ENCODE peak calls at places on chromosomes 11 and 22, in four cellular contexts. One of them, this sample, is unnamed.

GRCh38 chr11:128399186-128399585 is 188.2 kb downstream of the ETS1 start:
- DNase-seq in A549: no peak
- DNase-seq in K562: no peak
- DNase-seq in GM12878: peak; percentile 26
- DNase-seq in this sample: no peak

GRCh38 chr11:69899957-69900821 is 81.0 kb upstream of the FGF3 start:
- DNase-seq in A549: no peak
- DNase-seq in K562: peak; percentile 36
- DNase-seq in GM12878: no peak
- DNase-seq in this sample: no peak

GRCh38 chr11:47148903-47149535 is 27.7 kb downstream of the ARFGAP2 start:
- DNase-seq in A549: no peak
- DNase-seq in K562: no peak
- DNase-seq in GM12878: no peak
- DNase-seq in this sample: no peak

GRCh38 chr11:63920126-63920869 is 3.3 kb upstream of the RCOR2 start:
- DNase-seq in A549: no peak
- DNase-seq in K562: no peak
- DNase-seq in GM12878: no peak
- DNase-seq in this sample: peak; percentile 60

GRCh38 chr11:92314499-92314898 is 89.9 kb downstream of the FAT3 start:
- DNase-seq in A549: no peak
- DNase-seq in K562: no peak
- DNase-seq in GM12878: no peak
- DNase-seq in this sample: no peak

GRCh38 chr22:19921544-19922081 is 20.0 kb upstream of the COMT start:
- DNase-seq in A549: no peak
- DNase-seq in K562: no peak
- DNase-seq in GM12878: no peak
- DNase-seq in this sample: no peak

GRCh38 chr22:48426466-48427380 is 1401.0 kb downstream of the BRD1 start:
- DNase-seq in A549: no peak
- DNase-seq in K562: no peak
- DNase-seq in GM12878: no peak
- DNase-seq in this sample: no peak

GRCh38 chr11:74330065-74330858 is 18.8 kb upstream of the P4HA3 start:
- DNase-seq in A549: no peak
- DNase-seq in K562: no peak
- DNase-seq in GM12878: no peak
- DNase-seq in this sample: no peak

GRCh38 chr11:78753297-78753696 is 178.6 kb upstream of the NARS2 start:
- DNase-seq in A549: no peak
- DNase-seq in K562: no peak
- DNase-seq in GM12878: no peak
- DNase-seq in this sample: no peak

DNA sequence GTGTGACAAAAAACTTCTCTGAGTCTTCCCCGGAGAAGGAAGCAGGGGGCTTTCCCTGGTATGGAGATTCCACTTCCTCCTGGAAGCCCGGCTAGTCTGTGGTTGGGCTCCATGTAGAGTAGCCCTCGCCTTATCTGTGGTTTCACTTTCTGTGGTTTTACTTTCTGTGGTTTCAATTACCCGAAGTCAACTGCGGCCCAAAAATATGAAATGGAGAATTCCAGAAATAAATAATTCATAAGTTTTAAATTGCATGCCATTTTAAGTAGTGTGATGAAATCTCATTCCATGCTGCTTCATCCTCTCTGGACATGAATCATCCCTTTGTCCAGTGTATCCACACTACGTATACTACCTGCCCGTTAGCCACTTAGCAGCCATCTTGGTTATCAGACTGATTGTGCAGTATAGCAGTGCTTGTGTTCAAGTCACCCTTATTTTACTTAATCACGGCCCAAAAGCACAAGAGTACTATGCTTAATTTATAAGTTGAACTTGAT is 275.0 kb upstream of the SESN3 start:
- DNase-seq in A549: no peak
- DNase-seq in K562: no peak
- DNase-seq in GM12878: no peak
- DNase-seq in this sample: no peak
- TF ChIP-seq POLR2AphosphoS2 in A549: no peak
- TF ChIP-seq POLR2AphosphoS2 in K562: no peak
- TF ChIP-seq POLR2AphosphoS2 in GM12878: no peak
- TF ChIP-seq POLR2AphosphoS2 in this sample: no peak

DNA sequence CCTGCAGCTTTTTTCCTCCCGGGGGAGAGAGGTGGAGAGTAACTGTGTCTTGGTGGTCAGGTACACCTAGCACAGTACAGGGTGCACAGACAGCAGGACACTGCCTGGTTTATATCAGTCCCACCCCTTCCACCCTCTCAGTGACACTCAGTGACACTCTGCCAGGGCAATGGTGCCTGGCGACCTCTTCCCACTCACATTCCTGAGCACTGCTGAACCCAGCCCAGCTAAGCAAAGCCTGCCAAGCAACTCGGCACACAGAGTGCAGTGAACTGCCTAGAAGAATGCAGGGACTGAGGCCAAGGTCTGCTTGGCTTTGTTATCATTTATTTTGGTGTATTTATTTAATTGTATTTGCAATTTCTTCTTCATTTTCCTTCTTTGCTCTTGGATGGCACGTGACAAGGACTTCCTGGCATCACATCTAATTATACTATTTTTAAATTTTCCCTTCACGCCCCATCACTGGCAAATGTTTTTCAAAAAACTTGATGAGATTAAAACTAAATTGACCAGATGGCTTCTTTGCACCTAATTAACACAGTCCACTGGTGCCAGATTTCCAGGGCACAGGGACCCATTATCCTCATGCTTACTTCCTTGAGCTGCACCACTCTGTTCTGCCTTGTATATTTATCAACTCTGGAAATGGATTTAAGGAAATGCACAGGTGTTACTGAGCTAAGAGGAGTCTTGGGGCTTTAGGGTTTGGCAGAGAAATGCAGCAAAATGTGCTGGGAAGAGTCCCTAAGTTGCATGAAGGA is 205.6 kb downstream of the ADAMTS15 start:
- DNase-seq in A549: no peak
- DNase-seq in K562: no peak
- DNase-seq in GM12878: no peak
- DNase-seq in this sample: no peak
- TF ChIP-seq POLR2AphosphoS2 in A549: no peak
- TF ChIP-seq POLR2AphosphoS2 in K562: no peak
- TF ChIP-seq POLR2AphosphoS2 in GM12878: no peak
- TF ChIP-seq POLR2AphosphoS2 in this sample: no peak

GRCh38 chr11:35856756-35857155 is 87.1 kb upstream of the LDLRAD3 start:
- DNase-seq in A549: no peak
- DNase-seq in K562: no peak
- DNase-seq in GM12878: no peak
- DNase-seq in this sample: no peak

GRCh38 chr11:35856259-35856658 is 87.6 kb upstream of the LDLRAD3 start:
- DNase-seq in A549: no peak
- DNase-seq in K562: no peak
- DNase-seq in GM12878: no peak
- DNase-seq in this sample: no peak

GRCh38 chr11:35853871-35854270 is 90.0 kb upstream of the LDLRAD3 start:
- DNase-seq in A549: no peak
- DNase-seq in K562: no peak
- DNase-seq in GM12878: no peak
- DNase-seq in this sample: no peak

GRCh38 chr11:35857922-35858321 is 85.9 kb upstream of the LDLRAD3 start:
- DNase-seq in A549: no peak
- DNase-seq in K562: no peak
- DNase-seq in GM12878: no peak
- DNase-seq in this sample: no peak

GRCh38 chr11:35855685-35856084 is 88.2 kb upstream of the LDLRAD3 start:
- DNase-seq in A549: no peak
- DNase-seq in K562: no peak
- DNase-seq in GM12878: no peak
- DNase-seq in this sample: no peak
- TF ChIP-seq POLR2AphosphoS2 in A549: no peak
- TF ChIP-seq POLR2AphosphoS2 in K562: no peak
- TF ChIP-seq POLR2AphosphoS2 in GM12878: no peak
- TF ChIP-seq POLR2AphosphoS2 in this sample: no peak

GRCh38 chr11:1556278-1557167 is 15.5 kb downstream of the DUSP8 start:
- DNase-seq in A549: no peak
- DNase-seq in K562: no peak
- DNase-seq in GM12878: no peak
- DNase-seq in this sample: no peak

GRCh38 chr11:1559103-1559951 is 12.7 kb downstream of the DUSP8 start:
- DNase-seq in A549: peak; percentile 74
- DNase-seq in K562: no peak
- DNase-seq in GM12878: no peak
- DNase-seq in this sample: no peak

GRCh38 chr11:1560011-1560579 is 12.0 kb downstream of the DUSP8 start:
- DNase-seq in A549: no peak
- DNase-seq in K562: no peak
- DNase-seq in GM12878: no peak
- DNase-seq in this sample: no peak

GRCh38 chr11:1557168-1557884 is 14.7 kb downstream of the DUSP8 start:
- DNase-seq in A549: no peak
- DNase-seq in K562: no peak
- DNase-seq in GM12878: no peak
- DNase-seq in this sample: no peak

GRCh38 chr11:1557904-1558831 is 13.9 kb downstream of the DUSP8 start:
- DNase-seq in A549: peak; percentile 71
- DNase-seq in K562: no peak
- DNase-seq in GM12878: no peak
- DNase-seq in this sample: no peak
- TF ChIP-seq POLR2AphosphoS2 in A549: no peak
- TF ChIP-seq POLR2AphosphoS2 in K562: no peak
- TF ChIP-seq POLR2AphosphoS2 in GM12878: no peak
- TF ChIP-seq POLR2AphosphoS2 in this sample: no peak

GRCh38 chr11:72812968-72813739 is 1.1 kb upstream of the ATG16L2 start:
- DNase-seq in A549: peak; percentile 91
- DNase-seq in K562: peak; percentile 72
- DNase-seq in GM12878: no peak
- DNase-seq in this sample: peak; percentile 70
- TF ChIP-seq POLR2AphosphoS2 in A549: no peak
- TF ChIP-seq POLR2AphosphoS2 in K562: no peak
- TF ChIP-seq POLR2AphosphoS2 in GM12878: no peak
- TF ChIP-seq POLR2AphosphoS2 in this sample: no peak

DNA sequence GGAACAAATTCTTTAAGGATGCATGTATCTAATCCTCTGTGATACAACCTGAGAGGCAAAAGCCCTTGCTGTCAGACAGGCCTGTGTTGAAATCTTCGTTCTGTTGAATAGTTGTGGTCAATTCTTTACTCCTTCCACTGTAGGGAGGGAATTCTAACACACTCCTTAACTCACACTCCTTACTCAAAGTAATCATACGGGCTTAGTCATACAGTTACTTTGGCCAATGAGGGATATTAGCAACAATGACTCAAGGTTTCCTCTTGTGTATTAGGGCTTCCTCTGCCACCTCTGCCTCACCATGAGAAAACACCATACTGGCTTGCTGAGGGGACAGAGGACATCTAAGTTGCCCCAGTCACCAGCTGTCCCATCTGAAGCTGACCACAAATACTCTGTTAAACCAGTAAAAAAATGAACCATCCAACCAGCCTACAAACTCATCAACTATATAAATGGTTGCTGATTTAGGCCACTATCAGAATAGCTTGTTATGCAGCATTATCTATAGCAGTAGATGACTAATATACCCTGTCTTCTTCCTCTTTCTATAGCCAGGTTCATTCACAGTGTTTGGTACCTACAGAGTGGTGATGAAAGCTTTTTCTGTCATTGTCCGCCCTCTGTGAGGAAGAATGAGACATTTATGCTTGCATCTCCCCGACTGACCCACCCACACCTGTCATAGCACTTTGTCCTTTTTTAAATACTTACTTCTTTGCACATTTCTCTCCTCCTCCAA is 322.8 kb upstream of the SYN3 start:
- DNase-seq in A549: peak; percentile 6
- DNase-seq in K562: no peak
- DNase-seq in GM12878: peak; percentile 11
- DNase-seq in this sample: no peak
- TF ChIP-seq POLR2AphosphoS2 in A549: no peak
- TF ChIP-seq POLR2AphosphoS2 in K562: no peak
- TF ChIP-seq POLR2AphosphoS2 in GM12878: no peak
- TF ChIP-seq POLR2AphosphoS2 in this sample: no peak

GRCh38 chr22:39360674-39361413 is 11.1 kb downstream of the SYNGR1 start:
- DNase-seq in A549: no peak
- DNase-seq in K562: no peak
- DNase-seq in GM12878: no peak
- DNase-seq in this sample: no peak
- TF ChIP-seq POLR2AphosphoS2 in A549: no peak
- TF ChIP-seq POLR2AphosphoS2 in K562: no peak
- TF ChIP-seq POLR2AphosphoS2 in GM12878: no peak
- TF ChIP-seq POLR2AphosphoS2 in this sample: no peak

GRCh38 chr22:31269892-31270574 is 22.3 kb downstream of the PIK3IP1 start:
- DNase-seq in A549: no peak
- DNase-seq in K562: no peak
- DNase-seq in GM12878: no peak
- DNase-seq in this sample: no peak

GRCh38 chr22:31271026-31271425 is 21.3 kb downstream of the PIK3IP1 start:
- DNase-seq in A549: no peak
- DNase-seq in K562: no peak
- DNase-seq in GM12878: no peak
- DNase-seq in this sample: no peak

GRCh38 chr22:31263896-31264295 is 28.4 kb downstream of the PIK3IP1 start:
- DNase-seq in A549: no peak
- DNase-seq in K562: no peak
- DNase-seq in GM12878: no peak
- DNase-seq in this sample: no peak

GRCh38 chr22:31271485-31271884 is 20.8 kb downstream of the PIK3IP1 start:
- DNase-seq in A549: no peak
- DNase-seq in K562: no peak
- DNase-seq in GM12878: no peak
- DNase-seq in this sample: peak; percentile 50

DNA sequence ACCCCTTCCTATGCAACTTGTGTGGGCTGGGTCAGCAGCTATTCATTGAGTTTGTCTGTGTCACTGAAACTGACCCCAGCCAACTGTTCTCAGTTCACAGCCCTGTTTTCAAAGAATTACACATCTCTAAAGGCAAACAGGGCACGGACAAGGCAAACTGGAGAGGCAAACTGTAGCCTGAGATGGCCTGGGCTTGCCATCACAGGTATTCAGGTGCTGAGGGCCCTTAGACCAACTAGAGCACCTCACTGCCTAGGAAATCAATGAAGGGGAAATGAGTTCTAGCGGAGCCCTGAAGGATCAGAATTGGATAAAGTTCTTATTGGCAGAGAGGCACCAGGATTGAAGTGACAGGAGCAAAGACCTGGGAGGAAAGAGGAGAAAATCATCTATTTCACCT is 24.0 kb downstream of the PIK3IP1 start:
- DNase-seq in A549: no peak
- DNase-seq in K562: no peak
- DNase-seq in GM12878: no peak
- DNase-seq in this sample: no peak
- TF ChIP-seq POLR2AphosphoS2 in A549: no peak
- TF ChIP-seq POLR2AphosphoS2 in K562: no peak
- TF ChIP-seq POLR2AphosphoS2 in GM12878: no peak
- TF ChIP-seq POLR2AphosphoS2 in this sample: no peak